ENCODE peak calls at places on chromosomes 5 and 9, in nine cellular contexts. O, S, M, N, Y, G, Q, F and K are unnamed samples.

GRCh38 chr9:12680757-12681156 is 12.4 kb upstream of the TYRP1 start:
- DNase-seq in N (no peak), G (no peak), M (no peak), S (no peak), F (no peak), Y (no peak), O (peak; percentile 13), Q (no peak), K (no peak)

GRCh38 chr5:115262066-115262404 is 642 bp downstream of the PGGT1B start:
- DNase-seq in O (peak; percentile 44), Y (no peak), F (no peak), N (no peak), Q (peak; percentile 27), S (peak; percentile 20), G (no peak), M (no peak), K (peak; percentile 53)

GRCh38 chr9:131657031-131657377 is 82.9 kb downstream of the RAPGEF1 start:
- DNase-seq in F (no peak), G (no peak), S (no peak), N (no peak), M (peak; percentile 46), O (no peak), Y (no peak), Q (no peak), K (no peak)

GRCh38 chr5:13664377-13664776 is 280.1 kb downstream of the DNAH5 start:
- DNase-seq in O (peak; percentile 71), S (no peak), F (peak; percentile 94), Q (peak; percentile 3), Y (peak; percentile 95), N (no peak), G (peak; percentile 54), M (no peak), K (no peak)

GRCh38 chr9:69453746-69454145 is 128.7 kb downstream of the ENTREP1 start:
- DNase-seq in Q (no peak), M (no peak), N (no peak), Y (no peak), S (no peak), O (no peak), G (no peak), F (no peak), K (no peak)

GRCh38 chr5:14168793-14169262 is 25.7 kb downstream of the TRIO start:
- DNase-seq in O (no peak), Q (no peak), Y (no peak), M (no peak), G (no peak), F (no peak), N (no peak), S (no peak), K (peak; percentile 53)

GRCh38 chr5:132321109-132321721 is 27.0 kb downstream of the SLC22A4 start:
- DNase-seq in Q (no peak), F (no peak), O (no peak), Y (no peak), N (no peak), S (no peak), M (no peak), G (no peak), K (no peak)

GRCh38 chr5:112691758-112692157 is 45.9 kb upstream of the APC start:
- DNase-seq in G (no peak), M (peak; percentile 27), F (no peak), S (no peak), O (peak; percentile 55), Q (peak; percentile 19), N (no peak), Y (no peak), K (no peak)

GRCh38 chr5:177233206-177233605 is 70.3 kb downstream of the RAB24 start:
- DNase-seq in S (no peak), M (no peak), N (no peak), O (no peak), Q (no peak), G (no peak), F (no peak), Y (no peak), K (no peak)

GRCh38 chr5:10990626-10991025 is 229.6 kb upstream of the DAP start:
- DNase-seq in M (no peak), S (no peak), F (no peak), Q (no peak), G (no peak), N (no peak), O (no peak), Y (no peak), K (peak; percentile 64)

GRCh38 chr9:70410368-70410767 is 4.1 kb downstream of the KLF9 start:
- DNase-seq in Y (no peak), O (peak; percentile 64), M (no peak), N (no peak), S (no peak), Q (peak; percentile 11), G (no peak), F (no peak), K (no peak)

GRCh38 chr9:98332405-98332831 is 77.0 kb upstream of the TBC1D2 start:
- DNase-seq in M (no peak), F (no peak), Q (no peak), G (no peak), S (no peak), O (no peak), Y (no peak), N (no peak), K (no peak)

GRCh38 chr5:2710910-2711309 is 40.6 kb downstream of the IRX2 start:
- DNase-seq in N (no peak), Y (no peak), G (no peak), O (peak; percentile 1), F (no peak), Q (peak; percentile 10), M (no peak), S (no peak), K (no peak)

GRCh38 chr9:96241391-96241809 is 60.6 kb downstream of the HSD17B3 start:
- DNase-seq in G (no peak), O (no peak), Y (no peak), N (no peak), F (no peak), S (no peak), M (peak; percentile 84), Q (no peak), K (no peak)

GRCh38 chr5:134246771-134247329 is 21.0 kb upstream of the PPP2CA start:
- DNase-seq in G (no peak), O (no peak), Y (no peak), S (no peak), F (no peak), Q (peak; percentile 18), M (no peak), N (no peak), K (no peak)

GRCh38 chr9:97272072-97272471 is 35.4 kb upstream of the CCDC180 start:
- DNase-seq in O (no peak), S (no peak), Y (no peak), N (no peak), G (no peak), F (no peak), M (no peak), Q (no peak), K (no peak)

GRCh38 chr5:18171684-18172083 is 537.4 kb downstream of the TAF11L14 start:
- DNase-seq in Q (no peak), Y (no peak), G (no peak), N (no peak), F (no peak), S (no peak), O (no peak), M (no peak), K (no peak)